ENCODE peak calls at places on chromosomes 3 and 15, in six cellular contexts. One of them, this sample, is unnamed.

GRCh38 chr3:40309925-40310635 is 573 bp downstream of the EIF1B start:
- DNase-seq in left ventricle myocardium inferior: peak
- DNase-seq in AG04450: no peak
- DNase-seq in body of pancreas: peak
- DNase-seq in OCI-LY7: peak
- DNase-seq in fibroblast of mammary gland: peak
- DNase-seq in this sample: no peak

GRCh38 chr15:98955331-98955730 is 52.3 kb downstream of the PGPEP1L start:
- DNase-seq in left ventricle myocardium inferior: peak
- DNase-seq in AG04450: no peak
- DNase-seq in body of pancreas: no peak
- DNase-seq in OCI-LY7: no peak
- DNase-seq in fibroblast of mammary gland: no peak
- DNase-seq in this sample: no peak

GRCh38 chr15:67196672-67197363 is 57.6 kb downstream of the AAGAB start:
- DNase-seq in left ventricle myocardium inferior: no peak
- DNase-seq in AG04450: peak
- DNase-seq in body of pancreas: no peak
- DNase-seq in OCI-LY7: no peak
- DNase-seq in fibroblast of mammary gland: peak
- DNase-seq in this sample: peak

GRCh38 chr3:7436542-7436941 is 575.6 kb downstream of the GRM7 start:
- DNase-seq in left ventricle myocardium inferior: no peak
- DNase-seq in AG04450: no peak
- DNase-seq in body of pancreas: no peak
- DNase-seq in OCI-LY7: no peak
- DNase-seq in fibroblast of mammary gland: no peak
- DNase-seq in this sample: no peak

GRCh38 chr3:14152233-14152962 is 26.0 kb downstream of the XPC start:
- DNase-seq in left ventricle myocardium inferior: no peak
- DNase-seq in AG04450: no peak
- DNase-seq in body of pancreas: no peak
- DNase-seq in OCI-LY7: peak
- DNase-seq in fibroblast of mammary gland: no peak
- DNase-seq in this sample: no peak

GRCh38 chr3:49638445-49638844 is 35.7 kb upstream of the APEH start:
- DNase-seq in left ventricle myocardium inferior: no peak
- DNase-seq in AG04450: no peak
- DNase-seq in body of pancreas: no peak
- DNase-seq in OCI-LY7: no peak
- DNase-seq in fibroblast of mammary gland: peak
- DNase-seq in this sample: no peak

GRCh38 chr3:185270956-185271332 is 17.1 kb upstream of the EHHADH start:
- DNase-seq in left ventricle myocardium inferior: no peak
- DNase-seq in AG04450: no peak
- DNase-seq in body of pancreas: no peak
- DNase-seq in OCI-LY7: no peak
- DNase-seq in fibroblast of mammary gland: no peak
- DNase-seq in this sample: no peak

GRCh38 chr15:35078221-35078915 is 6.7 kb downstream of the NANOGP8 start:
- DNase-seq in left ventricle myocardium inferior: no peak
- DNase-seq in AG04450: peak
- DNase-seq in body of pancreas: peak
- DNase-seq in OCI-LY7: peak
- DNase-seq in fibroblast of mammary gland: peak
- DNase-seq in this sample: peak

GRCh38 chr3:47909607-47910006 is 106.6 kb downstream of the MAP4 start:
- DNase-seq in left ventricle myocardium inferior: no peak
- DNase-seq in AG04450: no peak
- DNase-seq in body of pancreas: no peak
- DNase-seq in OCI-LY7: no peak
- DNase-seq in fibroblast of mammary gland: no peak
- DNase-seq in this sample: no peak

GRCh38 chr3:111218615-111219014 is 147.0 kb downstream of the NECTIN3 start:
- DNase-seq in left ventricle myocardium inferior: no peak
- DNase-seq in AG04450: no peak
- DNase-seq in body of pancreas: no peak
- DNase-seq in OCI-LY7: no peak
- DNase-seq in fibroblast of mammary gland: no peak
- DNase-seq in this sample: no peak

GRCh38 chr3:95280711-95281352 is 1218.0 kb downstream of the NSUN3 start:
- DNase-seq in left ventricle myocardium inferior: no peak
- DNase-seq in AG04450: no peak
- DNase-seq in body of pancreas: no peak
- DNase-seq in OCI-LY7: no peak
- DNase-seq in fibroblast of mammary gland: no peak
- DNase-seq in this sample: no peak

GRCh38 chr3:186432189-186432588 is 70.2 kb upstream of the DGKG start:
- DNase-seq in left ventricle myocardium inferior: no peak
- DNase-seq in AG04450: no peak
- DNase-seq in body of pancreas: no peak
- DNase-seq in OCI-LY7: no peak
- DNase-seq in fibroblast of mammary gland: peak
- DNase-seq in this sample: no peak

GRCh38 chr3:52144034-52144795 is 10.0 kb downstream of the POC1A start:
- DNase-seq in left ventricle myocardium inferior: peak
- DNase-seq in AG04450: peak
- DNase-seq in body of pancreas: peak
- DNase-seq in OCI-LY7: peak
- DNase-seq in fibroblast of mammary gland: peak
- DNase-seq in this sample: peak

GRCh38 chr3:52143156-52143555 is 11.1 kb downstream of the POC1A start:
- DNase-seq in left ventricle myocardium inferior: no peak
- DNase-seq in AG04450: no peak
- DNase-seq in body of pancreas: no peak
- DNase-seq in OCI-LY7: no peak
- DNase-seq in fibroblast of mammary gland: no peak
- DNase-seq in this sample: no peak

GRCh38 chr3:52141751-52142150 is 12.5 kb downstream of the POC1A start:
- DNase-seq in left ventricle myocardium inferior: no peak
- DNase-seq in AG04450: no peak
- DNase-seq in body of pancreas: no peak
- DNase-seq in OCI-LY7: no peak
- DNase-seq in fibroblast of mammary gland: no peak
- DNase-seq in this sample: no peak

GRCh38 chr3:52144796-52145735 is 9.2 kb downstream of the POC1A start:
- DNase-seq in left ventricle myocardium inferior: no peak
- DNase-seq in AG04450: no peak
- DNase-seq in body of pancreas: no peak
- DNase-seq in OCI-LY7: no peak
- DNase-seq in fibroblast of mammary gland: no peak
- DNase-seq in this sample: no peak

DNA sequence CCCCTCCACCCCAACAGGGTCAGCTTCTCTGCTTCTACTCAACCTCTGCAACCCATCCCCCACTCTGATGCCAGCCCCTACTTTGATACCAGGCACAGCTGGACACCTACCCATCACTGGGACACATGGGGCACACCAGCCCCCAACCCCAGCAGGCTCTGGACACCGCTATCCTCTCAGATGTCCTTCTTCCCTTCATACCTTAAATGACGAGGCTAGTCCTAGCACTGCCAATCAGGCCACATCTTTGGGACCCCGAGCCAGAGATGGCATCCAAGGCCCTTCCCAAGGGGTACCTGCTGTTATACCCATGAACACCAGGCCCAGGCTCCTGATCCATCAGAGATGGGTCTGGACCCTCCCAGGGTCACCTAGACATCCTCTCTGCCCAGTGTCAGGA is 10.6 kb downstream of the POC1A start:
- DNase-seq in left ventricle myocardium inferior: no peak
- DNase-seq in AG04450: no peak
- DNase-seq in body of pancreas: no peak
- DNase-seq in OCI-LY7: no peak
- DNase-seq in fibroblast of mammary gland: no peak
- DNase-seq in this sample: no peak
- TF ChIP-seq CTCF in left ventricle myocardium inferior: no peak
- TF ChIP-seq CTCF in AG04450: no peak
- TF ChIP-seq CTCF in body of pancreas: no peak
- TF ChIP-seq CTCF in OCI-LY7: no peak
- TF ChIP-seq CTCF in fibroblast of mammary gland: no peak
- TF ChIP-seq CTCF in this sample: no peak

GRCh38 chr3:141143546-141143945 is 88.1 kb upstream of the PXYLP1 start:
- DNase-seq in left ventricle myocardium inferior: no peak
- DNase-seq in AG04450: no peak
- DNase-seq in body of pancreas: no peak
- DNase-seq in OCI-LY7: no peak
- DNase-seq in fibroblast of mammary gland: no peak
- DNase-seq in this sample: no peak
- H3K4me3 ChIP-seq in left ventricle myocardium inferior: no peak
- H3K4me3 ChIP-seq in AG04450: no peak
- H3K4me3 ChIP-seq in body of pancreas: no peak
- H3K4me3 ChIP-seq in OCI-LY7: no peak
- H3K4me3 ChIP-seq in fibroblast of mammary gland: no peak
- H3K4me3 ChIP-seq in this sample: no peak

GRCh38 chr15:61011576-61012336 is 217.3 kb downstream of the RORA start:
- DNase-seq in left ventricle myocardium inferior: no peak
- DNase-seq in AG04450: no peak
- DNase-seq in body of pancreas: no peak
- DNase-seq in OCI-LY7: no peak
- DNase-seq in fibroblast of mammary gland: no peak
- DNase-seq in this sample: no peak
- TF ChIP-seq CTCF in left ventricle myocardium inferior: no peak
- TF ChIP-seq CTCF in AG04450: no peak
- TF ChIP-seq CTCF in body of pancreas: no peak
- TF ChIP-seq CTCF in OCI-LY7: no peak
- TF ChIP-seq CTCF in fibroblast of mammary gland: no peak
- TF ChIP-seq CTCF in this sample: no peak

GRCh38 chr3:74617786-74618185 is 3.3 kb upstream of the CNTN3 start:
- DNase-seq in left ventricle myocardium inferior: no peak
- DNase-seq in AG04450: no peak
- DNase-seq in body of pancreas: no peak
- DNase-seq in OCI-LY7: no peak
- DNase-seq in fibroblast of mammary gland: no peak
- DNase-seq in this sample: no peak

GRCh38 chr3:74607803-74608202 is 6.7 kb downstream of the CNTN3 start:
- DNase-seq in left ventricle myocardium inferior: no peak
- DNase-seq in AG04450: no peak
- DNase-seq in body of pancreas: no peak
- DNase-seq in OCI-LY7: no peak
- DNase-seq in fibroblast of mammary gland: no peak
- DNase-seq in this sample: no peak

GRCh38 chr3:74614133-74614967 is at the start of gene CNTN3:
- DNase-seq in left ventricle myocardium inferior: peak
- DNase-seq in AG04450: no peak
- DNase-seq in body of pancreas: peak
- DNase-seq in OCI-LY7: no peak
- DNase-seq in fibroblast of mammary gland: peak
- DNase-seq in this sample: no peak

GRCh38 chr3:74613566-74613965 is 893 bp downstream of the CNTN3 start:
- DNase-seq in left ventricle myocardium inferior: no peak
- DNase-seq in AG04450: no peak
- DNase-seq in body of pancreas: peak
- DNase-seq in OCI-LY7: no peak
- DNase-seq in fibroblast of mammary gland: no peak
- DNase-seq in this sample: no peak
- H3K4me3 ChIP-seq in left ventricle myocardium inferior: peak
- H3K4me3 ChIP-seq in AG04450: peak
- H3K4me3 ChIP-seq in body of pancreas: peak
- H3K4me3 ChIP-seq in OCI-LY7: no peak
- H3K4me3 ChIP-seq in fibroblast of mammary gland: peak
- H3K4me3 ChIP-seq in this sample: peak

GRCh38 chr15:76340802-76341365 is 4.3 kb downstream of the ISL2 start:
- DNase-seq in left ventricle myocardium inferior: no peak
- DNase-seq in AG04450: no peak
- DNase-seq in body of pancreas: peak
- DNase-seq in OCI-LY7: no peak
- DNase-seq in fibroblast of mammary gland: no peak
- DNase-seq in this sample: no peak
- TF ChIP-seq CTCF in left ventricle myocardium inferior: peak
- TF ChIP-seq CTCF in AG04450: no peak
- TF ChIP-seq CTCF in body of pancreas: peak
- TF ChIP-seq CTCF in OCI-LY7: no peak
- TF ChIP-seq CTCF in fibroblast of mammary gland: peak
- TF ChIP-seq CTCF in this sample: peak

GRCh38 chr15:39784125-39784524 is 1.5 kb upstream of the FSIP1 start:
- DNase-seq in left ventricle myocardium inferior: no peak
- DNase-seq in AG04450: no peak
- DNase-seq in body of pancreas: peak
- DNase-seq in OCI-LY7: no peak
- DNase-seq in fibroblast of mammary gland: peak
- DNase-seq in this sample: no peak
- H3K4me3 ChIP-seq in left ventricle myocardium inferior: peak
- H3K4me3 ChIP-seq in AG04450: peak
- H3K4me3 ChIP-seq in body of pancreas: no peak
- H3K4me3 ChIP-seq in OCI-LY7: peak
- H3K4me3 ChIP-seq in fibroblast of mammary gland: peak
- H3K4me3 ChIP-seq in this sample: peak

DNA sequence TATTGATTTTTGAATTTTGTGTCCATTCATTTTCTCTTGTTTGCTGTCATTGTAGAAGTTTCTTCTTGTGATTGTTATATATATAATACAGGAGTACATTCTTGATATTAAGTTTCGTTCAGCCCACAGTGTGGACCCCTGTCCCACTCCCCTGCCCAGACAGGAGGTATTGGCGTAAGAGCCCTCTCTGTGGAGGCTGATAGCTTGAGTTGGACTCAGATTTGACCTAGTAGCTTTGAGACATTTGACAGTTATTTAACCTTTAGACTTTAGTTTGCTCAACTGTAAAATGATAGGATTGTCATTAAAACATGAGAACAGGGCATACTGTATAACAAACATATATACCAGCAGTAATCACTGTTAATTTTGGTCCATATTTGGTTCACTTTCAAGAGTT is 27.1 kb downstream of the GPR171 start:
- DNase-seq in left ventricle myocardium inferior: no peak
- DNase-seq in AG04450: no peak
- DNase-seq in body of pancreas: no peak
- DNase-seq in OCI-LY7: no peak
- DNase-seq in fibroblast of mammary gland: no peak
- DNase-seq in this sample: no peak
- TF ChIP-seq CTCF in left ventricle myocardium inferior: no peak
- TF ChIP-seq CTCF in AG04450: no peak
- TF ChIP-seq CTCF in body of pancreas: no peak
- TF ChIP-seq CTCF in OCI-LY7: no peak
- TF ChIP-seq CTCF in fibroblast of mammary gland: no peak
- TF ChIP-seq CTCF in this sample: no peak

GRCh38 chr3:74613060-74613459 is 1.4 kb downstream of the CNTN3 start:
- DNase-seq in left ventricle myocardium inferior: no peak
- DNase-seq in AG04450: no peak
- DNase-seq in body of pancreas: no peak
- DNase-seq in OCI-LY7: no peak
- DNase-seq in fibroblast of mammary gland: peak
- DNase-seq in this sample: no peak
- H3K4me3 ChIP-seq in left ventricle myocardium inferior: peak
- H3K4me3 ChIP-seq in AG04450: peak
- H3K4me3 ChIP-seq in body of pancreas: no peak
- H3K4me3 ChIP-seq in OCI-LY7: no peak
- H3K4me3 ChIP-seq in fibroblast of mammary gland: peak
- H3K4me3 ChIP-seq in this sample: peak

GRCh38 chr3:128681277-128681829 is 30.7 kb upstream of the RPN1 start:
- DNase-seq in left ventricle myocardium inferior: no peak
- DNase-seq in AG04450: no peak
- DNase-seq in body of pancreas: no peak
- DNase-seq in OCI-LY7: no peak
- DNase-seq in fibroblast of mammary gland: peak
- DNase-seq in this sample: peak
- TF ChIP-seq CTCF in left ventricle myocardium inferior: no peak
- TF ChIP-seq CTCF in AG04450: no peak
- TF ChIP-seq CTCF in body of pancreas: no peak
- TF ChIP-seq CTCF in OCI-LY7: no peak
- TF ChIP-seq CTCF in fibroblast of mammary gland: no peak
- TF ChIP-seq CTCF in this sample: no peak

GRCh38 chr3:16837602-16838001 is 47.2 kb upstream of the PLCL2 start:
- DNase-seq in left ventricle myocardium inferior: peak
- DNase-seq in AG04450: no peak
- DNase-seq in body of pancreas: no peak
- DNase-seq in OCI-LY7: no peak
- DNase-seq in fibroblast of mammary gland: no peak
- DNase-seq in this sample: no peak
- H3K4me3 ChIP-seq in left ventricle myocardium inferior: peak
- H3K4me3 ChIP-seq in AG04450: no peak
- H3K4me3 ChIP-seq in body of pancreas: no peak
- H3K4me3 ChIP-seq in OCI-LY7: no peak
- H3K4me3 ChIP-seq in fibroblast of mammary gland: no peak
- H3K4me3 ChIP-seq in this sample: no peak